ENCODE peak calls at places on chromosome X, in eight cellular contexts. J is heart right ventricle; D is ecto neural progenitor cell; X is NCI-H187 treated with DMSO at 0.1 percent for 48 hours; L is IMR-90; Z is CD8-positive, alpha-beta memory T cell; H is epithelial cell of esophagus; T is activated gamma-delta T cell. S is an unnamed sample.

GRCh38 chrX:133444952-133445831 is 29.9 kb upstream of the GPC4 start:
- DNase-seq in T (no peak), Z (no peak), H (peak; percentile 61), J (no peak), X (no peak), D (peak; percentile 52), L (no peak), S (peak; percentile 30)

GRCh38 chrX:29913647-29914046 is 301.7 kb upstream of the MAGEB2 start:
- DNase-seq in Z (no peak), H (no peak), D (no peak), L (no peak), T (no peak), J (no peak), X (no peak), S (no peak)

GRCh38 chrX:153818571-153819397 is 11.6 kb downstream of the PDZD4 start:
- DNase-seq in Z (peak; percentile 60), D (peak; percentile 80), X (no peak), J (no peak), H (no peak), L (no peak), T (peak; percentile 64), S (no peak)

GRCh38 chrX:148504412-148504950 is 4.1 kb downstream of the AFF2 start:
- DNase-seq in Z (no peak), X (no peak), J (no peak), D (peak; percentile 56), L (no peak), T (no peak), H (no peak), S (no peak)

GRCh38 chrX:146707781-146708180 is 101.8 kb upstream of the CXorf51B start:
- DNase-seq in D (peak; percentile 45), L (no peak), J (no peak), T (no peak), Z (no peak), X (no peak), H (no peak), S (no peak)

GRCh38 chrX:110964761-110965160 is 131.2 kb upstream of the PAK3 start:
- DNase-seq in T (no peak), L (no peak), J (no peak), Z (no peak), H (no peak), X (no peak), D (peak; percentile 75), S (no peak)

GRCh38 chrX:42976729-42977366 is 198.9 kb upstream of the PPP1R2C start:
- DNase-seq in L (no peak), T (no peak), H (peak; percentile 66), Z (no peak), D (no peak), X (no peak), J (no peak), S (no peak)

GRCh38 chrX:54182194-54182863 is 725 bp downstream of the FAM120C start:
- DNase-seq in L (no peak), X (no peak), Z (peak; percentile 48), D (peak; percentile 52), J (peak; percentile 49), H (peak; percentile 51), T (peak; percentile 41), S (no peak)

GRCh38 chrX:119427024-119427794 is 28.1 kb downstream of the SLC25A43 start:
- DNase-seq in L (peak; percentile 34), T (no peak), H (no peak), X (no peak), Z (no peak), J (peak; percentile 23), D (no peak), S (peak; percentile 46)

GRCh38 chrX:53223068-53223693 is 1.8 kb downstream of the KDM5C start:
- DNase-seq in X (no peak), T (no peak), Z (no peak), D (no peak), L (no peak), H (peak; percentile 10), J (no peak), S (no peak)

GRCh38 chrX:112849010-112849409 is 8.4 kb upstream of the AMOT start:
- DNase-seq in X (no peak), Z (no peak), L (peak; percentile 44), T (no peak), H (no peak), D (no peak), J (peak; percentile 14), S (no peak)

GRCh38 chrX:64195862-64196261 is 9.6 kb downstream of the AMER1 start:
- DNase-seq in X (no peak), T (no peak), H (no peak), Z (no peak), L (no peak), D (no peak), J (no peak), S (no peak)

GRCh38 chrX:47607091-47607490 is 12.6 kb downstream of the SYN1 start:
- DNase-seq in L (no peak), J (no peak), D (no peak), H (no peak), Z (no peak), T (no peak), X (no peak), S (no peak)

GRCh38 chrX:74420194-74421035 is 878 bp upstream of the SLC16A2 start:
- DNase-seq in T (peak; percentile 17), L (peak; percentile 48), D (peak; percentile 70), X (no peak), H (peak; percentile 53), J (peak; percentile 62), Z (no peak), S (peak; percentile 58)

GRCh38 chrX:116239944-116240391 is 69.4 kb downstream of the AGTR2 start:
- DNase-seq in X (no peak), D (no peak), H (peak; percentile 70), Z (no peak), L (no peak), T (no peak), J (no peak), S (peak; percentile 50)

GRCh38 chrX:150100261-150100660 is 162.0 kb upstream of the EOLA2 start:
- DNase-seq in H (no peak), T (no peak), X (no peak), L (peak; percentile 24), Z (no peak), J (no peak), D (no peak), S (no peak)

S was measured in astrocyte of the spinal cord.